ENCODE peak calls at places on chromosomes 1 and 21, in eight cellular contexts. V is GM23248; S is activated CD8-positive, alpha-beta memory T cell treated with anti-CD3 and anti-CD28 coated beads for 1 hour; T is trophoblast cell; F is kidney; Y is T-helper 9 cell; U is ELF-1; P is A172. M is an unnamed sample.
A peak's percentile ranks its signal among the peaks of the same experiment; 100 is the strongest.

GRCh38 chr1:239426821-239427495 is 40.6 kb downstream of the CHRM3 start:
- DNase-seq in V (no peak), S (no peak), T (no peak), F (no peak), Y (no peak), U (no peak), P (peak; percentile 75), M (no peak)

GRCh38 chr1:20601123-20601825 is 12.4 kb downstream of the CDA start:
- DNase-seq in V (peak; percentile 51), S (no peak), T (no peak), F (no peak), Y (no peak), U (no peak), P (no peak), M (peak; percentile 64)

GRCh38 chr1:100585774-100586173 is 47.8 kb downstream of the GPR88 start:
- DNase-seq in V (peak; percentile 84), S (no peak), T (no peak), F (no peak), Y (no peak), U (no peak), P (peak; percentile 56), M (peak; percentile 56)

GRCh38 chr1:235442788-235443429 is 61.3 kb downstream of the B3GALNT2 start:
- DNase-seq in V (peak; percentile 83), S (no peak), T (no peak), F (no peak), Y (no peak), U (no peak), P (peak; percentile 81), M (peak; percentile 83)

GRCh38 chr1:221488531-221488930 is 253.4 kb downstream of the DUSP10 start:
- DNase-seq in V (no peak), S (no peak), T (no peak), F (no peak), Y (no peak), U (no peak), P (no peak), M (no peak)

GRCh38 chr1:196910208-196910607 is 22.4 kb downstream of the CFHR4 start:
- DNase-seq in V (peak; percentile 50), S (no peak), T (no peak), F (no peak), Y (no peak), U (no peak), P (peak; percentile 9), M (peak; percentile 7)

GRCh38 chr1:109569323-109569722 is 20.9 kb downstream of the GNAI3 start:
- DNase-seq in V (no peak), S (no peak), T (no peak), F (no peak), Y (no peak), U (no peak), P (no peak), M (no peak)

GRCh38 chr21:32726742-32727477 is 903 bp downstream of the SYNJ1 start:
- DNase-seq in V (peak; percentile 54), S (no peak), T (peak; percentile 20), F (no peak), Y (no peak), U (peak; percentile 60), P (peak; percentile 26), M (peak; percentile 18)

GRCh38 chr1:172918478-172918877 is 132.3 kb downstream of the TNFSF18 start:
- DNase-seq in V (no peak), S (no peak), T (no peak), F (no peak), Y (no peak), U (no peak), P (peak; percentile 45), M (no peak)

GRCh38 chr1:180842482-180842881 is 70.2 kb upstream of the KIAA1614 start:
- DNase-seq in V (no peak), S (no peak), T (no peak), F (no peak), Y (no peak), U (no peak), P (no peak), M (no peak)

GRCh38 chr1:223706077-223706988 is 6.0 kb upstream of the CAPN2 start:
- DNase-seq in V (peak; percentile 88), S (no peak), T (no peak), F (peak; percentile 41), Y (no peak), U (no peak), P (peak; percentile 91), M (peak; percentile 96)

M was measured in IMR-90.